ENCODE peak calls at places on chromosomes 1 and 21, in eight cellular contexts. O is neural progenitor cell, K is spleen, T is lung, Q is NT2/D1, P is GM23248, X is lower lobe of right lung, F is HepG2. A is an unnamed sample.
A peak's percentile ranks its signal among the peaks of the same experiment; 100 is the strongest.

GRCh38 chr1:160633330-160633903 is 13.4 kb downstream of the SLAMF1 start:
- DNase-seq in O (no peak), T (no peak), Q (no peak), X (no peak), P (no peak), F (no peak), K (no peak), A (no peak)

GRCh38 chr1:91830242-91831131 is 55.5 kb downstream of the TGFBR3 start:
- DNase-seq in P (peak; percentile 87), Q (no peak), F (peak; percentile 84), X (peak; percentile 62), T (peak; percentile 56), O (no peak), K (no peak), A (no peak)

GRCh38 chr1:147568551-147568950 is 27.2 kb downstream of the BCL9 start:
- DNase-seq in P (no peak), O (no peak), K (no peak), F (no peak), Q (no peak), X (no peak), T (no peak), A (no peak)

GRCh38 chr1:196148367-196148970 is 459.8 kb downstream of the KCNT2 start:
- DNase-seq in T (no peak), K (no peak), P (peak; percentile 42), F (peak; percentile 6), X (no peak), Q (peak; percentile 8), O (peak; percentile 10), A (no peak)

GRCh38 chr21:26115899-26116298 is 54.7 kb downstream of the APP start:
- DNase-seq in Q (no peak), F (no peak), O (no peak), K (no peak), P (peak; percentile 83), X (no peak), T (no peak), A (no peak)

GRCh38 chr1:223259462-223259861 is 104.5 kb downstream of the SUSD4 start:
- DNase-seq in O (no peak), K (no peak), P (no peak), X (no peak), F (no peak), Q (no peak), T (no peak), A (no peak)

GRCh38 chr21:26781331-26781730 is 63.9 kb downstream of the ADAMTS1 start:
- DNase-seq in X (no peak), F (no peak), K (no peak), P (no peak), T (no peak), Q (no peak), O (no peak), A (no peak)

GRCh38 chr1:167409183-167409582 is 109.1 kb downstream of the CD247 start:
- DNase-seq in X (no peak), F (peak; percentile 24), O (no peak), P (no peak), Q (no peak), T (no peak), K (no peak), A (no peak)

GRCh38 chr1:8667869-8668595 is 149.4 kb downstream of the RERE start:
- DNase-seq in K (no peak), Q (no peak), F (peak; percentile 77), T (peak; percentile 47), X (no peak), O (no peak), P (peak; percentile 24), A (no peak)

GRCh38 chr1:41474490-41475271 is 9.8 kb downstream of the EDN2 start:
- DNase-seq in F (no peak), P (peak; percentile 16), T (no peak), Q (no peak), K (peak; percentile 64), X (peak; percentile 66), O (peak; percentile 72), A (no peak)

GRCh38 chr1:187046293-187046692 is 217.5 kb downstream of the PLA2G4A start:
- DNase-seq in Q (no peak), O (no peak), X (no peak), K (no peak), F (no peak), T (no peak), P (no peak), A (no peak)

GRCh38 chr1:92784051-92784638 is 763 bp downstream of the EVI5 start:
- DNase-seq in X (peak; percentile 55), F (peak; percentile 9), O (peak; percentile 43), T (peak; percentile 33), P (peak; percentile 86), K (no peak), Q (no peak), A (no peak)

GRCh38 chr21:31343030-31343510 is 991 bp downstream of the TIAM1 start:
- DNase-seq in X (no peak), O (no peak), P (peak; percentile 11), T (no peak), K (no peak), Q (no peak), F (no peak), A (no peak)

GRCh38 chr1:27528701-27529637 is 39.0 kb upstream of the WASF2 start:
- DNase-seq in F (no peak), K (no peak), P (peak; percentile 85), Q (no peak), T (no peak), O (peak; percentile 58), X (no peak), A (peak; percentile 18)

GRCh38 chr1:11473635-11474034 is 5.3 kb upstream of the DISP3 start:
- DNase-seq in F (peak; percentile 27), O (peak; percentile 85), Q (no peak), T (no peak), X (no peak), P (peak; percentile 32), K (no peak), A (peak; percentile 60)

GRCh38 chr1:211520641-211521040 is 28.7 kb upstream of the RD3 start:
- DNase-seq in F (peak; percentile 54), P (peak; percentile 35), T (no peak), X (no peak), O (no peak), K (no peak), Q (no peak), A (no peak)

GRCh38 chr1:56255516-56256181 is 323.7 kb downstream of the PLPP3 start:
- DNase-seq in Q (no peak), T (peak; percentile 53), X (peak; percentile 54), O (no peak), P (peak; percentile 84), F (no peak), K (no peak), A (no peak)

GRCh38 chr1:18654599-18654998 is 24.0 kb downstream of the PAX7 start:
- DNase-seq in T (no peak), P (no peak), O (no peak), K (no peak), Q (no peak), F (no peak), X (no peak), A (no peak)

GRCh38 chr1:18652791-18653190 is 22.1 kb downstream of the PAX7 start:
- DNase-seq in X (no peak), P (no peak), Q (no peak), O (no peak), T (no peak), K (no peak), F (no peak), A (no peak)

GRCh38 chr1:18651727-18652126 is 21.1 kb downstream of the PAX7 start:
- DNase-seq in P (no peak), K (no peak), X (no peak), Q (no peak), T (no peak), O (peak; percentile 69), F (no peak), A (no peak)

GRCh38 chr1:18653922-18654321 is 23.3 kb downstream of the PAX7 start:
- DNase-seq in O (peak; percentile 71), X (no peak), T (no peak), P (no peak), F (no peak), Q (no peak), K (no peak), A (no peak)

GRCh38 chr1:18653375-18653774 is 22.7 kb downstream of the PAX7 start:
- DNase-seq in F (no peak), Q (no peak), T (no peak), P (no peak), X (no peak), K (no peak), O (no peak), A (no peak)
- H3K27me3 ChIP-seq in F (peaks cover 87% of the 10 kb centered on the region), Q (peaks cover 87% of the 10 kb centered on the region), T (peaks cover 6% of the 10 kb centered on the region), P (peaks cover 58% of the 10 kb centered on the region), X (peaks cover 84% of the 10 kb centered on the region), K (peaks cover 41% of the 10 kb centered on the region), O (peaks cover 100% of the 10 kb centered on the region), A (no peaks in the 10 kb centered on the region)

GRCh38 chr1:6128276-6129081 is 51.6 kb downstream of the CHD5 start:
- DNase-seq in K (peak; percentile 57), F (no peak), P (no peak), X (peak; percentile 44), Q (no peak), T (no peak), O (no peak), A (no peak)
- H3K27me3 ChIP-seq in K (no peaks in the 10 kb centered on the region), F (peaks cover 31% of the 10 kb centered on the region), P (no peaks in the 10 kb centered on the region), X (peaks cover 9% of the 10 kb centered on the region), Q (no peaks in the 10 kb centered on the region), T (no peaks in the 10 kb centered on the region), O (peaks cover 16% of the 10 kb centered on the region), A (no peaks in the 10 kb centered on the region)

GRCh38 chr1:30598571-30599114 is 124.7 kb downstream of the MATN1 start:
- DNase-seq in X (no peak), T (no peak), F (no peak), K (no peak), P (no peak), O (no peak), Q (no peak), A (no peak)

GRCh38 chr1:30599721-30600120 is 123.7 kb downstream of the MATN1 start:
- DNase-seq in O (no peak), P (no peak), F (no peak), T (peak; percentile 20), Q (no peak), X (no peak), K (no peak), A (no peak)

GRCh38 chr1:30601316-30602085 is 121.9 kb downstream of the MATN1 start:
- DNase-seq in X (no peak), O (peak; percentile 43), F (no peak), T (peak; percentile 10), P (no peak), K (no peak), Q (no peak), A (no peak)

GRCh38 chr1:30600706-30601105 is 122.7 kb downstream of the MATN1 start:
- DNase-seq in X (no peak), T (peak; percentile 13), K (no peak), P (no peak), F (no peak), O (peak; percentile 19), Q (no peak), A (no peak)

GRCh38 chr1:30600258-30600657 is 123.1 kb downstream of the MATN1 start:
- DNase-seq in X (no peak), O (no peak), F (no peak), P (no peak), K (no peak), Q (no peak), T (peak; percentile 17), A (no peak)
- H3K27me3 ChIP-seq in X (peaks cover 9% of the 10 kb centered on the region), O (peaks cover 5% of the 10 kb centered on the region), F (no peaks in the 10 kb centered on the region), P (peaks cover 10% of the 10 kb centered on the region), K (no peaks in the 10 kb centered on the region), Q (peaks cover 2% of the 10 kb centered on the region), T (peaks cover 6% of the 10 kb centered on the region), A (no peaks in the 10 kb centered on the region)

DNA sequence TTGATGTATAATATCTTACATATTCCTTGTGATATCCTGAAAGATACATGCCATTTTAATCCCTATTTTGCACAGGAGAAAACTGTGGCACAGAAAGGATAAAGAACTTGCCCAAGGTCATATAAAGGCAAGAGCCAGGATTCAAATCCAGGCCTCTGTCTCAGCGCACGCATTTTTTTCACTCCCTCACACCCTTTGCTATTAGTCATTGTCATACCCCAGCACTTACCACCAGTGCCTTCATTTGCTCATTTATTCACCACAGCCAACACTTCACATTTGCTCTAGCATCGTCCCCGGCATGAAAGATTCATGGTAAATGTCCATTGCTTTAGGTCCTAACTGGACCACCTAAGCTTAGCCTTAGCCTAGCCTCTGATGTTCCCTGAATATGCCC is 14.2 kb downstream of the ALX3 start:
- DNase-seq in O (no peak), F (no peak), K (no peak), Q (no peak), T (no peak), X (no peak), P (peak; percentile 79), A (no peak)
- H3K27me3 ChIP-seq in O (no peaks in the 10 kb centered on the region), F (no peaks in the 10 kb centered on the region), K (no peaks in the 10 kb centered on the region), Q (no peaks in the 10 kb centered on the region), T (no peaks in the 10 kb centered on the region), X (no peaks in the 10 kb centered on the region), P (no peaks in the 10 kb centered on the region), A (no peaks in the 10 kb centered on the region)